ENCODE peak calls at places on chromosomes 5 and 9, in nine cellular contexts. One of them, this sample, is unnamed.

GRCh38 chr5:95080456-95080855 is 204.4 kb downstream of the MCTP1 start:
- DNase-seq in transverse colon: no peak
- DNase-seq in K562: no peak
- DNase-seq in HepG2: no peak
- DNase-seq in A549: no peak
- DNase-seq in tibial nerve: no peak
- DNase-seq in suprapubic skin: no peak
- DNase-seq in H1: no peak
- DNase-seq in stomach: no peak
- DNase-seq in this sample: no peak

GRCh38 chr5:111223790-111224560 is at the start of gene CAMK4:
- DNase-seq in transverse colon: peak; percentile 60
- DNase-seq in K562: peak; percentile 77
- DNase-seq in HepG2: peak; percentile 2
- DNase-seq in A549: peak; percentile 42
- DNase-seq in tibial nerve: peak; percentile 26
- DNase-seq in suprapubic skin: peak; percentile 78
- DNase-seq in H1: peak; percentile 38
- DNase-seq in stomach: peak; percentile 46
- DNase-seq in this sample: peak; percentile 58

GRCh38 chr5:56377573-56377972 is 144.4 kb upstream of the ANKRD55 start:
- DNase-seq in transverse colon: no peak
- DNase-seq in K562: no peak
- DNase-seq in HepG2: no peak
- DNase-seq in A549: no peak
- DNase-seq in tibial nerve: no peak
- DNase-seq in suprapubic skin: no peak
- DNase-seq in H1: no peak
- DNase-seq in stomach: no peak
- DNase-seq in this sample: no peak

GRCh38 chr5:122154910-122155309 is 25.6 kb downstream of the ZNF474 start:
- DNase-seq in transverse colon: no peak
- DNase-seq in K562: peak; percentile 14
- DNase-seq in HepG2: no peak
- DNase-seq in A549: no peak
- DNase-seq in tibial nerve: peak; percentile 47
- DNase-seq in suprapubic skin: no peak
- DNase-seq in H1: no peak
- DNase-seq in stomach: no peak
- DNase-seq in this sample: no peak

GRCh38 chr9:76415731-76416130 is 21.5 kb upstream of the RFK start:
- DNase-seq in transverse colon: no peak
- DNase-seq in K562: no peak
- DNase-seq in HepG2: no peak
- DNase-seq in A549: no peak
- DNase-seq in tibial nerve: no peak
- DNase-seq in suprapubic skin: no peak
- DNase-seq in H1: no peak
- DNase-seq in stomach: peak; percentile 56
- DNase-seq in this sample: no peak

GRCh38 chr5:144318011-144318410 is 147.3 kb downstream of the KCTD16 start:
- DNase-seq in transverse colon: no peak
- DNase-seq in K562: no peak
- DNase-seq in HepG2: no peak
- DNase-seq in A549: no peak
- DNase-seq in tibial nerve: no peak
- DNase-seq in suprapubic skin: no peak
- DNase-seq in H1: peak; percentile 25
- DNase-seq in stomach: no peak
- DNase-seq in this sample: no peak

GRCh38 chr5:134735243-134735642 is 3.1 kb upstream of the CAMLG start:
- DNase-seq in transverse colon: no peak
- DNase-seq in K562: no peak
- DNase-seq in HepG2: no peak
- DNase-seq in A549: no peak
- DNase-seq in tibial nerve: no peak
- DNase-seq in suprapubic skin: no peak
- DNase-seq in H1: no peak
- DNase-seq in stomach: no peak
- DNase-seq in this sample: no peak

GRCh38 chr5:11888221-11888620 is 16.0 kb downstream of the CTNND2 start:
- DNase-seq in transverse colon: no peak
- DNase-seq in K562: no peak
- DNase-seq in HepG2: no peak
- DNase-seq in A549: no peak
- DNase-seq in tibial nerve: no peak
- DNase-seq in suprapubic skin: no peak
- DNase-seq in H1: no peak
- DNase-seq in stomach: no peak
- DNase-seq in this sample: no peak

GRCh38 chr5:56507348-56507930 is 274.3 kb upstream of the ANKRD55 start:
- DNase-seq in transverse colon: peak; percentile 17
- DNase-seq in K562: no peak
- DNase-seq in HepG2: peak; percentile 80
- DNase-seq in A549: no peak
- DNase-seq in tibial nerve: no peak
- DNase-seq in suprapubic skin: no peak
- DNase-seq in H1: no peak
- DNase-seq in stomach: no peak
- DNase-seq in this sample: no peak

GRCh38 chr9:21883642-21884041 is 81.2 kb downstream of the MTAP start:
- DNase-seq in transverse colon: no peak
- DNase-seq in K562: no peak
- DNase-seq in HepG2: no peak
- DNase-seq in A549: no peak
- DNase-seq in tibial nerve: no peak
- DNase-seq in suprapubic skin: no peak
- DNase-seq in H1: no peak
- DNase-seq in stomach: no peak
- DNase-seq in this sample: no peak

GRCh38 chr9:112378441-112379176 is 1.3 kb upstream of the HSDL2 start:
- DNase-seq in transverse colon: peak; percentile 40
- DNase-seq in K562: no peak
- DNase-seq in HepG2: no peak
- DNase-seq in A549: no peak
- DNase-seq in tibial nerve: no peak
- DNase-seq in suprapubic skin: no peak
- DNase-seq in H1: peak; percentile 10
- DNase-seq in stomach: no peak
- DNase-seq in this sample: peak; percentile 32

GRCh38 chr9:14992025-14992424 is 81.8 kb upstream of the FREM1 start:
- DNase-seq in transverse colon: no peak
- DNase-seq in K562: no peak
- DNase-seq in HepG2: no peak
- DNase-seq in A549: no peak
- DNase-seq in tibial nerve: no peak
- DNase-seq in suprapubic skin: no peak
- DNase-seq in H1: no peak
- DNase-seq in stomach: no peak
- DNase-seq in this sample: no peak

GRCh38 chr5:146706321-146706972 is 172.1 kb downstream of the PPP2R2B start:
- DNase-seq in transverse colon: no peak
- DNase-seq in K562: no peak
- DNase-seq in HepG2: peak; percentile 12
- DNase-seq in A549: no peak
- DNase-seq in tibial nerve: no peak
- DNase-seq in suprapubic skin: no peak
- DNase-seq in H1: no peak
- DNase-seq in stomach: no peak
- DNase-seq in this sample: no peak

GRCh38 chr5:10635861-10636350 is 72.0 kb downstream of the ANKRD33B start:
- DNase-seq in transverse colon: no peak
- DNase-seq in K562: no peak
- DNase-seq in HepG2: no peak
- DNase-seq in A549: no peak
- DNase-seq in tibial nerve: no peak
- DNase-seq in suprapubic skin: peak; percentile 63
- DNase-seq in H1: no peak
- DNase-seq in stomach: no peak
- DNase-seq in this sample: no peak
- H3K4me1 ChIP-seq in transverse colon: peaks cover 9% of the 10 kb centered on the region
- H3K4me1 ChIP-seq in K562: no peaks in the 10 kb centered on the region
- H3K4me1 ChIP-seq in HepG2: no peaks in the 10 kb centered on the region
- H3K4me1 ChIP-seq in A549: peaks cover 5% of the 10 kb centered on the region
- H3K4me1 ChIP-seq in tibial nerve: peaks cover 21% of the 10 kb centered on the region
- H3K4me1 ChIP-seq in suprapubic skin: peaks cover 9% of the 10 kb centered on the region
- H3K4me1 ChIP-seq in H1: peaks cover 18% of the 10 kb centered on the region
- H3K4me1 ChIP-seq in stomach: peaks cover 28% of the 10 kb centered on the region
- H3K4me1 ChIP-seq in this sample: no peaks in the 10 kb centered on the region

DNA sequence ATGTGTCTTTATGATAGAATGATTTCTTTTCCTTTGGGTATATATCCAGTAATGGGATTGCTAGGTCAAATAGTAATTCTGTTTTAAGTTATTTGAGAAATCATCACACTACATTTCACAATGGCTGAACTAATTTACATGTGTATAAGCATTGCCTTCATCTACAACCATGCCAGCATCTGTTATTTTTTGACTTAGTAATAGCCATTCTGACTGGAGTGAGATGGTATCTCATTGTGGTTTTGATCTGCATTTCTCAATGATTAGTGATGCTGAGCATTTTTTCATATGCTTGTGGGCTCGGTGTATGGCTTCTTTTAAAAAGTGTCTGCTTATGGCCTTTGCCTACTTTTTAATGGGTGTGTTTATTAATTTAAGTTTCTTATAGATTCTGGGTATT is 102.3 kb upstream of the CCDC112 start:
- DNase-seq in transverse colon: no peak
- DNase-seq in K562: no peak
- DNase-seq in HepG2: no peak
- DNase-seq in A549: no peak
- DNase-seq in tibial nerve: no peak
- DNase-seq in suprapubic skin: no peak
- DNase-seq in H1: no peak
- DNase-seq in stomach: no peak
- DNase-seq in this sample: no peak
- TF ChIP-seq EP300 in transverse colon: no peak
- TF ChIP-seq EP300 in K562: no peak
- TF ChIP-seq EP300 in HepG2: no peak
- TF ChIP-seq EP300 in A549: no peak
- TF ChIP-seq EP300 in tibial nerve: no peak
- TF ChIP-seq EP300 in suprapubic skin: no peak
- TF ChIP-seq EP300 in H1: no peak
- TF ChIP-seq EP300 in stomach: no peak
- TF ChIP-seq EP300 in this sample: no peak

DNA sequence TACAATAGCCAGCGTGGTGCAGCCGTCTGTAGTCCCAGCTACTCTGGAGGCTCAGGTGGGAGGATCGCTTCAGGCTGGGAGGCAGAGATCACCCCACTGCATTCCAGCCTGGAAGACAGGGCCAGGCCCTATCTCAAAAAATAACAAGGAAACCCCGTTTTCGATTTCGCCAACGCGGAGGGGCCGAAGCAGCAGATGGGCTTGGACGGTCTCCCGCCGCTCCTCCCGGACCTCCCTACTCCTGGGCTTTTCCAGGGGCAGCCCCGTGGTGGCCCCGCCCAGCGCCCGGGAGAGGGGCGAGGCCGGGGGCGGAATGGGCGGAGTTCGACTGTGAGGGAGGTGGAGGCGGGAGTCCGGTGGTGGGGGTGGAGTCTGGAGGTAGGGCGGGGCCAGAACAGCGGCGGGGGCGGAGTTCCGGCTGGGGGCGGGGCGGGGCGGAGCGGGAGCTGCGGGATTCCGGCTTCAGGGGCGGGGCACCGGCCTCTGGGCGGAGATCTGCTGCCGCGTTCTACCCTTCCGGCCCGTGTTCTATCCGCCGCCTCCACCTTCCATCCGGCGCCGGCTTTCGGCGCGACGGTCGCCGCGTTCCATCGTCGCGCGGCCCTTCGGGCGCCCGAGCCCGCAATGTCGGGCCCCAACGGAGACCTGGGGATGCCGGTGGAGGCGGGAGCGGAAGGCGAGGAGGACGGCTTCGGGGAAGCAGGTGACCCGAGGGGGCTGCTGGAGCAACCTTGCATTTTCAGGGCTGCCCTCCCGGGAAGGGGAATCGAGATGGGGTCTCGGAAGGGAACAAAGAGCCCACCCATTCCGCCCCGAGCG is at the start of gene BBLN:
- DNase-seq in transverse colon: peak; percentile 97
- DNase-seq in K562: peak; percentile 100
- DNase-seq in HepG2: peak; percentile 84
- DNase-seq in A549: peak; percentile 95
- DNase-seq in tibial nerve: peak; percentile 91
- DNase-seq in suprapubic skin: peak; percentile 98
- DNase-seq in H1: peak; percentile 80
- DNase-seq in stomach: peak; percentile 96
- DNase-seq in this sample: peak; percentile 98
- TF ChIP-seq POLR2A in transverse colon: peak; percentile 70
- TF ChIP-seq POLR2A in K562: peak; percentile 97
- TF ChIP-seq POLR2A in HepG2: peak; percentile 65
- TF ChIP-seq POLR2A in A549: peak; percentile 69
- TF ChIP-seq POLR2A in tibial nerve: no peak
- TF ChIP-seq POLR2A in suprapubic skin: peak; percentile 40
- TF ChIP-seq POLR2A in H1: peak; percentile 94
- TF ChIP-seq POLR2A in stomach: no peak
- TF ChIP-seq POLR2A in this sample: peak; percentile 42

GRCh38 chr9:109083813-109084405 is 35.8 kb downstream of the TMEM245 start:
- DNase-seq in transverse colon: no peak
- DNase-seq in K562: no peak
- DNase-seq in HepG2: no peak
- DNase-seq in A549: no peak
- DNase-seq in tibial nerve: no peak
- DNase-seq in suprapubic skin: no peak
- DNase-seq in H1: no peak
- DNase-seq in stomach: no peak
- DNase-seq in this sample: no peak

GRCh38 chr9:109087795-109088194 is 32.0 kb downstream of the TMEM245 start:
- DNase-seq in transverse colon: no peak
- DNase-seq in K562: no peak
- DNase-seq in HepG2: no peak
- DNase-seq in A549: no peak
- DNase-seq in tibial nerve: no peak
- DNase-seq in suprapubic skin: no peak
- DNase-seq in H1: no peak
- DNase-seq in stomach: no peak
- DNase-seq in this sample: no peak

GRCh38 chr9:109088221-109088620 is 31.5 kb downstream of the TMEM245 start:
- DNase-seq in transverse colon: no peak
- DNase-seq in K562: no peak
- DNase-seq in HepG2: no peak
- DNase-seq in A549: no peak
- DNase-seq in tibial nerve: no peak
- DNase-seq in suprapubic skin: no peak
- DNase-seq in H1: no peak
- DNase-seq in stomach: no peak
- DNase-seq in this sample: no peak

GRCh38 chr9:109085510-109085909 is 34.2 kb downstream of the TMEM245 start:
- DNase-seq in transverse colon: no peak
- DNase-seq in K562: no peak
- DNase-seq in HepG2: peak; percentile 62
- DNase-seq in A549: no peak
- DNase-seq in tibial nerve: no peak
- DNase-seq in suprapubic skin: no peak
- DNase-seq in H1: no peak
- DNase-seq in stomach: no peak
- DNase-seq in this sample: no peak

DNA sequence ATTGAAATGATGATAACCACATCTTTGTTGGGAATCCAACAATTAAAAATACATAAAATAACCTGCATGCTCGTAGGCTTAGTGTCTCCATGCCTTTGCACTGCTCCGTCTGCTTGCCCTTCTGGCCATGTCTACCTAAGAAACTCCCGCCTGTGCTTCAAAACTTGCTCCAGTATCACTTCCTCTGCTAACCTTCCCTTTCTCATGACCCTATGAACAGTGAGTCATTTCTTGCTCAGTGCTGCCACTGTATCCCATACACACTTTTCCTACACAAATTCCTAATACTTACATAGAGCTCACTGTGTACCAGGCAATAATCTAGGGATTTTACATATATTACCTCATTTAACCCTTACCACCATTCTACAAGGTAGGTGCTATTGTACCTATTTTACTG is 33.5 kb downstream of the TMEM245 start:
- DNase-seq in transverse colon: no peak
- DNase-seq in K562: no peak
- DNase-seq in HepG2: no peak
- DNase-seq in A549: no peak
- DNase-seq in tibial nerve: no peak
- DNase-seq in suprapubic skin: no peak
- DNase-seq in H1: no peak
- DNase-seq in stomach: no peak
- DNase-seq in this sample: no peak
- H3K4me1 ChIP-seq in transverse colon: peaks cover 5% of the 10 kb centered on the region
- H3K4me1 ChIP-seq in K562: no peaks in the 10 kb centered on the region
- H3K4me1 ChIP-seq in HepG2: peaks cover 73% of the 10 kb centered on the region
- H3K4me1 ChIP-seq in A549: peaks cover 36% of the 10 kb centered on the region
- H3K4me1 ChIP-seq in tibial nerve: no peaks in the 10 kb centered on the region
- H3K4me1 ChIP-seq in suprapubic skin: no peaks in the 10 kb centered on the region
- H3K4me1 ChIP-seq in H1: no peaks in the 10 kb centered on the region
- H3K4me1 ChIP-seq in stomach: peaks cover 37% of the 10 kb centered on the region
- H3K4me1 ChIP-seq in this sample: no peaks in the 10 kb centered on the region

This sample was measured in ovary.